ENCODE peak calls at places on chromosomes 12 and 14, in nine cellular contexts. One of them, this sample, is unnamed.

GRCh38 chr14:56422703-56423213 is 156.8 kb upstream of the TMEM260 start:
- DNase-seq in NCI-H1436: peak
- DNase-seq in mesendoderm: peak
- DNase-seq in glutamatergic neuron: peak
- DNase-seq in tibial artery: peak
- DNase-seq in HT1080: peak
- DNase-seq in stimulated activated naive B cell treated with anti-CD40 and anti-IgM and Interleukin-4, amounts not matched to agents 10 μg/mL and 1 μg/mL and 100 μg/mL, for 72 hours: no peak
- DNase-seq in fibroblast of pulmonary artery: peak
- DNase-seq in NCI-H345: peak
- DNase-seq in this sample: peak

GRCh38 chr12:46459111-46459510 is 86.5 kb upstream of the SLC38A2 start:
- DNase-seq in glutamatergic neuron: no peak
- DNase-seq in tibial artery: no peak
- DNase-seq in mesendoderm: peak
- DNase-seq in HT1080: peak
- DNase-seq in NCI-H1436: no peak
- DNase-seq in stimulated activated naive B cell treated with anti-CD40 and anti-IgM and Interleukin-4, amounts not matched to agents 10 μg/mL and 1 μg/mL and 100 μg/mL, for 72 hours: no peak
- DNase-seq in fibroblast of pulmonary artery: peak
- DNase-seq in NCI-H345: no peak
- DNase-seq in this sample: no peak

GRCh38 chr12:51836833-51837184 is 11.7 kb downstream of the FIGNL2 start:
- DNase-seq in NCI-H345: no peak
- DNase-seq in HT1080: no peak
- DNase-seq in mesendoderm: no peak
- DNase-seq in NCI-H1436: no peak
- DNase-seq in glutamatergic neuron: peak
- DNase-seq in fibroblast of pulmonary artery: no peak
- DNase-seq in tibial artery: no peak
- DNase-seq in stimulated activated naive B cell treated with anti-CD40 and anti-IgM and Interleukin-4, amounts not matched to agents 10 μg/mL and 1 μg/mL and 100 μg/mL, for 72 hours: no peak
- DNase-seq in this sample: no peak

GRCh38 chr12:571795-572531 is 91.3 kb downstream of the NINJ2 start:
- DNase-seq in stimulated activated naive B cell treated with anti-CD40 and anti-IgM and Interleukin-4, amounts not matched to agents 10 μg/mL and 1 μg/mL and 100 μg/mL, for 72 hours: no peak
- DNase-seq in NCI-H1436: no peak
- DNase-seq in glutamatergic neuron: no peak
- DNase-seq in mesendoderm: no peak
- DNase-seq in fibroblast of pulmonary artery: no peak
- DNase-seq in tibial artery: peak
- DNase-seq in HT1080: peak
- DNase-seq in NCI-H345: no peak
- DNase-seq in this sample: no peak

GRCh38 chr12:127165567-127166392 is 1101.2 kb upstream of the TMEM132C start:
- DNase-seq in mesendoderm: peak
- DNase-seq in HT1080: no peak
- DNase-seq in NCI-H1436: peak
- DNase-seq in tibial artery: peak
- DNase-seq in NCI-H345: peak
- DNase-seq in glutamatergic neuron: peak
- DNase-seq in stimulated activated naive B cell treated with anti-CD40 and anti-IgM and Interleukin-4, amounts not matched to agents 10 μg/mL and 1 μg/mL and 100 μg/mL, for 72 hours: peak
- DNase-seq in fibroblast of pulmonary artery: peak
- DNase-seq in this sample: peak

GRCh38 chr12:92470608-92471021 is 232.2 kb upstream of the PLEKHG7 start:
- DNase-seq in HT1080: no peak
- DNase-seq in glutamatergic neuron: no peak
- DNase-seq in NCI-H345: no peak
- DNase-seq in fibroblast of pulmonary artery: no peak
- DNase-seq in mesendoderm: no peak
- DNase-seq in NCI-H1436: no peak
- DNase-seq in tibial artery: no peak
- DNase-seq in stimulated activated naive B cell treated with anti-CD40 and anti-IgM and Interleukin-4, amounts not matched to agents 10 μg/mL and 1 μg/mL and 100 μg/mL, for 72 hours: no peak
- DNase-seq in this sample: no peak

GRCh38 chr12:121576851-121577391 is 3.9 kb downstream of the KDM2B start:
- DNase-seq in tibial artery: no peak
- DNase-seq in mesendoderm: peak
- DNase-seq in NCI-H1436: no peak
- DNase-seq in glutamatergic neuron: no peak
- DNase-seq in fibroblast of pulmonary artery: peak
- DNase-seq in NCI-H345: no peak
- DNase-seq in HT1080: peak
- DNase-seq in stimulated activated naive B cell treated with anti-CD40 and anti-IgM and Interleukin-4, amounts not matched to agents 10 μg/mL and 1 μg/mL and 100 μg/mL, for 72 hours: no peak
- DNase-seq in this sample: peak

GRCh38 chr12:87425942-87426554 is 603.2 kb downstream of the C12orf50 start:
- DNase-seq in glutamatergic neuron: no peak
- DNase-seq in NCI-H345: no peak
- DNase-seq in HT1080: peak
- DNase-seq in NCI-H1436: no peak
- DNase-seq in mesendoderm: no peak
- DNase-seq in fibroblast of pulmonary artery: no peak
- DNase-seq in stimulated activated naive B cell treated with anti-CD40 and anti-IgM and Interleukin-4, amounts not matched to agents 10 μg/mL and 1 μg/mL and 100 μg/mL, for 72 hours: no peak
- DNase-seq in tibial artery: no peak
- DNase-seq in this sample: no peak

GRCh38 chr12:126747530-126748149 is 1519.3 kb upstream of the TMEM132C start:
- DNase-seq in stimulated activated naive B cell treated with anti-CD40 and anti-IgM and Interleukin-4, amounts not matched to agents 10 μg/mL and 1 μg/mL and 100 μg/mL, for 72 hours: peak
- DNase-seq in mesendoderm: peak
- DNase-seq in HT1080: peak
- DNase-seq in fibroblast of pulmonary artery: peak
- DNase-seq in NCI-H1436: no peak
- DNase-seq in tibial artery: no peak
- DNase-seq in NCI-H345: no peak
- DNase-seq in glutamatergic neuron: peak
- DNase-seq in this sample: peak

GRCh38 chr14:59474172-59474571 is 9.0 kb upstream of the GPR135 start:
- DNase-seq in NCI-H1436: no peak
- DNase-seq in tibial artery: no peak
- DNase-seq in stimulated activated naive B cell treated with anti-CD40 and anti-IgM and Interleukin-4, amounts not matched to agents 10 μg/mL and 1 μg/mL and 100 μg/mL, for 72 hours: no peak
- DNase-seq in fibroblast of pulmonary artery: peak
- DNase-seq in mesendoderm: no peak
- DNase-seq in HT1080: peak
- DNase-seq in NCI-H345: no peak
- DNase-seq in glutamatergic neuron: no peak
- DNase-seq in this sample: no peak

GRCh38 chr12:24742378-24742777 is 206.5 kb downstream of the BCAT1 start:
- DNase-seq in fibroblast of pulmonary artery: no peak
- DNase-seq in HT1080: no peak
- DNase-seq in NCI-H1436: no peak
- DNase-seq in mesendoderm: peak
- DNase-seq in tibial artery: peak
- DNase-seq in glutamatergic neuron: no peak
- DNase-seq in NCI-H345: no peak
- DNase-seq in stimulated activated naive B cell treated with anti-CD40 and anti-IgM and Interleukin-4, amounts not matched to agents 10 μg/mL and 1 μg/mL and 100 μg/mL, for 72 hours: peak
- DNase-seq in this sample: peak

GRCh38 chr14:52730708-52731111 is 744 bp downstream of the STYX start:
- DNase-seq in fibroblast of pulmonary artery: peak
- DNase-seq in glutamatergic neuron: no peak
- DNase-seq in HT1080: peak
- DNase-seq in tibial artery: no peak
- DNase-seq in NCI-H1436: no peak
- DNase-seq in stimulated activated naive B cell treated with anti-CD40 and anti-IgM and Interleukin-4, amounts not matched to agents 10 μg/mL and 1 μg/mL and 100 μg/mL, for 72 hours: no peak
- DNase-seq in NCI-H345: peak
- DNase-seq in mesendoderm: no peak
- DNase-seq in this sample: no peak

GRCh38 chr12:2963154-2963759 is 4.1 kb downstream of the TEAD4 start:
- DNase-seq in NCI-H345: no peak
- DNase-seq in glutamatergic neuron: no peak
- DNase-seq in NCI-H1436: no peak
- DNase-seq in mesendoderm: peak
- DNase-seq in HT1080: peak
- DNase-seq in stimulated activated naive B cell treated with anti-CD40 and anti-IgM and Interleukin-4, amounts not matched to agents 10 μg/mL and 1 μg/mL and 100 μg/mL, for 72 hours: no peak
- DNase-seq in fibroblast of pulmonary artery: no peak
- DNase-seq in tibial artery: no peak
- DNase-seq in this sample: peak

GRCh38 chr12:3130053-3130805 is 53.0 kb downstream of the TSPAN9 start:
- DNase-seq in NCI-H1436: no peak
- DNase-seq in fibroblast of pulmonary artery: no peak
- DNase-seq in HT1080: peak
- DNase-seq in NCI-H345: no peak
- DNase-seq in tibial artery: no peak
- DNase-seq in glutamatergic neuron: no peak
- DNase-seq in stimulated activated naive B cell treated with anti-CD40 and anti-IgM and Interleukin-4, amounts not matched to agents 10 μg/mL and 1 μg/mL and 100 μg/mL, for 72 hours: no peak
- DNase-seq in mesendoderm: no peak
- DNase-seq in this sample: peak

GRCh38 chr12:65189028-65189718 is 19.8 kb downstream of the LEMD3 start:
- DNase-seq in NCI-H345: no peak
- DNase-seq in tibial artery: no peak
- DNase-seq in mesendoderm: no peak
- DNase-seq in stimulated activated naive B cell treated with anti-CD40 and anti-IgM and Interleukin-4, amounts not matched to agents 10 μg/mL and 1 μg/mL and 100 μg/mL, for 72 hours: no peak
- DNase-seq in HT1080: no peak
- DNase-seq in NCI-H1436: no peak
- DNase-seq in glutamatergic neuron: no peak
- DNase-seq in fibroblast of pulmonary artery: no peak
- DNase-seq in this sample: no peak

GRCh38 chr12:5996459-5996858 is 51.4 kb upstream of the ANO2 start:
- DNase-seq in mesendoderm: no peak
- DNase-seq in fibroblast of pulmonary artery: no peak
- DNase-seq in NCI-H1436: no peak
- DNase-seq in tibial artery: no peak
- DNase-seq in glutamatergic neuron: no peak
- DNase-seq in HT1080: no peak
- DNase-seq in stimulated activated naive B cell treated with anti-CD40 and anti-IgM and Interleukin-4, amounts not matched to agents 10 μg/mL and 1 μg/mL and 100 μg/mL, for 72 hours: no peak
- DNase-seq in NCI-H345: no peak
- DNase-seq in this sample: no peak

GRCh38 chr14:76770521-76771431 is 9.5 kb downstream of the VASH1 start:
- DNase-seq in mesendoderm: no peak
- DNase-seq in glutamatergic neuron: no peak
- DNase-seq in fibroblast of pulmonary artery: no peak
- DNase-seq in NCI-H1436: no peak
- DNase-seq in NCI-H345: no peak
- DNase-seq in tibial artery: no peak
- DNase-seq in stimulated activated naive B cell treated with anti-CD40 and anti-IgM and Interleukin-4, amounts not matched to agents 10 μg/mL and 1 μg/mL and 100 μg/mL, for 72 hours: no peak
- DNase-seq in HT1080: no peak
- DNase-seq in this sample: no peak

GRCh38 chr14:94376108-94376975 is 12.1 kb downstream of the SERPINA1 start:
- DNase-seq in NCI-H345: no peak
- DNase-seq in mesendoderm: no peak
- DNase-seq in glutamatergic neuron: no peak
- DNase-seq in HT1080: no peak
- DNase-seq in stimulated activated naive B cell treated with anti-CD40 and anti-IgM and Interleukin-4, amounts not matched to agents 10 μg/mL and 1 μg/mL and 100 μg/mL, for 72 hours: no peak
- DNase-seq in tibial artery: peak
- DNase-seq in NCI-H1436: no peak
- DNase-seq in fibroblast of pulmonary artery: no peak
- DNase-seq in this sample: no peak

GRCh38 chr14:106551265-106551664 is 1024.9 kb downstream of the TMEM121 start:
- DNase-seq in fibroblast of pulmonary artery: no peak
- DNase-seq in tibial artery: no peak
- DNase-seq in NCI-H1436: no peak
- DNase-seq in HT1080: no peak
- DNase-seq in glutamatergic neuron: no peak
- DNase-seq in stimulated activated naive B cell treated with anti-CD40 and anti-IgM and Interleukin-4, amounts not matched to agents 10 μg/mL and 1 μg/mL and 100 μg/mL, for 72 hours: no peak
- DNase-seq in mesendoderm: no peak
- DNase-seq in NCI-H345: no peak
- DNase-seq in this sample: no peak

GRCh38 chr14:50003213-50004021 is 110.5 kb downstream of the ARF6 start:
- DNase-seq in mesendoderm: peak
- DNase-seq in fibroblast of pulmonary artery: peak
- DNase-seq in glutamatergic neuron: peak
- DNase-seq in NCI-H345: peak
- DNase-seq in NCI-H1436: peak
- DNase-seq in tibial artery: peak
- DNase-seq in stimulated activated naive B cell treated with anti-CD40 and anti-IgM and Interleukin-4, amounts not matched to agents 10 μg/mL and 1 μg/mL and 100 μg/mL, for 72 hours: peak
- DNase-seq in HT1080: no peak
- DNase-seq in this sample: peak

GRCh38 chr12:12604790-12605189 is 6.9 kb upstream of the CREBL2 start:
- DNase-seq in NCI-H1436: no peak
- DNase-seq in glutamatergic neuron: no peak
- DNase-seq in tibial artery: no peak
- DNase-seq in NCI-H345: no peak
- DNase-seq in stimulated activated naive B cell treated with anti-CD40 and anti-IgM and Interleukin-4, amounts not matched to agents 10 μg/mL and 1 μg/mL and 100 μg/mL, for 72 hours: no peak
- DNase-seq in mesendoderm: no peak
- DNase-seq in HT1080: no peak
- DNase-seq in fibroblast of pulmonary artery: no peak
- DNase-seq in this sample: no peak

GRCh38 chr12:85821216-85821615 is 15.0 kb downstream of the RASSF9 start:
- DNase-seq in glutamatergic neuron: no peak
- DNase-seq in mesendoderm: no peak
- DNase-seq in NCI-H1436: no peak
- DNase-seq in tibial artery: no peak
- DNase-seq in HT1080: no peak
- DNase-seq in stimulated activated naive B cell treated with anti-CD40 and anti-IgM and Interleukin-4, amounts not matched to agents 10 μg/mL and 1 μg/mL and 100 μg/mL, for 72 hours: no peak
- DNase-seq in NCI-H345: no peak
- DNase-seq in fibroblast of pulmonary artery: no peak
- DNase-seq in this sample: no peak

GRCh38 chr12:64120568-64120967 is 101.5 kb downstream of the KICS2 start:
- DNase-seq in NCI-H1436: no peak
- DNase-seq in tibial artery: no peak
- DNase-seq in glutamatergic neuron: no peak
- DNase-seq in stimulated activated naive B cell treated with anti-CD40 and anti-IgM and Interleukin-4, amounts not matched to agents 10 μg/mL and 1 μg/mL and 100 μg/mL, for 72 hours: no peak
- DNase-seq in fibroblast of pulmonary artery: no peak
- DNase-seq in mesendoderm: no peak
- DNase-seq in NCI-H345: no peak
- DNase-seq in HT1080: no peak
- DNase-seq in this sample: no peak

GRCh38 chr12:106170285-106170684 is 31.5 kb upstream of the NUAK1 start:
- DNase-seq in HT1080: peak
- DNase-seq in NCI-H1436: no peak
- DNase-seq in stimulated activated naive B cell treated with anti-CD40 and anti-IgM and Interleukin-4, amounts not matched to agents 10 μg/mL and 1 μg/mL and 100 μg/mL, for 72 hours: no peak
- DNase-seq in tibial artery: no peak
- DNase-seq in glutamatergic neuron: no peak
- DNase-seq in mesendoderm: no peak
- DNase-seq in NCI-H345: no peak
- DNase-seq in fibroblast of pulmonary artery: peak
- DNase-seq in this sample: no peak

GRCh38 chr12:40105265-40105514 is 691 bp downstream of the SLC2A13 start:
- DNase-seq in tibial artery: peak
- DNase-seq in HT1080: no peak
- DNase-seq in NCI-H1436: no peak
- DNase-seq in mesendoderm: no peak
- DNase-seq in glutamatergic neuron: no peak
- DNase-seq in NCI-H345: no peak
- DNase-seq in fibroblast of pulmonary artery: no peak
- DNase-seq in stimulated activated naive B cell treated with anti-CD40 and anti-IgM and Interleukin-4, amounts not matched to agents 10 μg/mL and 1 μg/mL and 100 μg/mL, for 72 hours: no peak
- DNase-seq in this sample: no peak

GRCh38 chr14:93905623-93906022 is 21.5 kb upstream of the FAM181A start:
- DNase-seq in HT1080: peak
- DNase-seq in NCI-H345: no peak
- DNase-seq in NCI-H1436: no peak
- DNase-seq in tibial artery: no peak
- DNase-seq in fibroblast of pulmonary artery: no peak
- DNase-seq in stimulated activated naive B cell treated with anti-CD40 and anti-IgM and Interleukin-4, amounts not matched to agents 10 μg/mL and 1 μg/mL and 100 μg/mL, for 72 hours: no peak
- DNase-seq in mesendoderm: peak
- DNase-seq in glutamatergic neuron: no peak
- DNase-seq in this sample: no peak

GRCh38 chr12:12499909-12500604 is 62.6 kb downstream of the DUSP16 start:
- DNase-seq in fibroblast of pulmonary artery: no peak
- DNase-seq in NCI-H345: no peak
- DNase-seq in HT1080: no peak
- DNase-seq in tibial artery: no peak
- DNase-seq in stimulated activated naive B cell treated with anti-CD40 and anti-IgM and Interleukin-4, amounts not matched to agents 10 μg/mL and 1 μg/mL and 100 μg/mL, for 72 hours: no peak
- DNase-seq in glutamatergic neuron: no peak
- DNase-seq in NCI-H1436: no peak
- DNase-seq in mesendoderm: peak
- DNase-seq in this sample: no peak